ENCODE peak calls at places on chromosomes 4 and X, in seven cellular contexts. N is GM23338; S is GM13976; F is LoVo; V is stimulated activated CD8-positive, alpha-beta memory T cell treated with anti-CD3 and anti-CD28 coated beads, Interleukin-7, amount 100 ng/mL, for 24 hours; J is NCI-H510A treated with DMSO at 0.1 percent for 48 hours; U is left colon. C is an unnamed sample.

GRCh38 chr4:186812592-186812991 is 88.9 kb upstream of the FAT1 start:
- DNase-seq in F (no peak), U (no peak), S (no peak), J (no peak), N (no peak), V (no peak), C (no peak)

GRCh38 chr4:88881227-88881569 is 175.8 kb downstream of the FAM13A start:
- DNase-seq in U (no peak), J (no peak), S (no peak), F (no peak), V (no peak), N (no peak), C (no peak)

GRCh38 chr4:110165382-110166285 is 32.8 kb downstream of the ELOVL6 start:
- DNase-seq in V (peak), U (peak), S (no peak), J (peak), N (no peak), F (peak), C (peak)

GRCh38 chr4:35364321-35364870 is 879.9 kb downstream of the ARAP2 start:
- DNase-seq in S (no peak), N (no peak), F (no peak), J (no peak), V (no peak), U (no peak), C (no peak)

GRCh38 chr4:165864228-165864627 is 8.8 kb upstream of the TLL1 start:
- DNase-seq in V (no peak), U (no peak), F (no peak), N (no peak), J (no peak), S (no peak), C (no peak)

GRCh38 chr4:138835833-138836521 is 179.6 kb upstream of the NOCT start:
- DNase-seq in U (peak), V (no peak), S (no peak), N (no peak), J (no peak), F (peak), C (no peak)

GRCh38 chr4:8905773-8906667 is 34.4 kb upstream of the HMX1 start:
- DNase-seq in U (no peak), F (no peak), N (no peak), J (no peak), S (no peak), V (no peak), C (no peak)

GRCh38 chr4:154030747-154031146 is 241.9 kb upstream of the SFRP2 start:
- DNase-seq in F (no peak), S (no peak), N (no peak), U (no peak), V (no peak), J (no peak), C (no peak)

GRCh38 chr4:42568610-42569207 is 88.2 kb downstream of the ATP8A1 start:
- DNase-seq in N (peak), U (peak), V (peak), F (peak), J (peak), S (peak), C (peak)

GRCh38 chr4:55868691-55869090 is 15.2 kb downstream of the EXOC1 start:
- DNase-seq in U (no peak), F (no peak), V (no peak), N (no peak), J (no peak), S (no peak), C (no peak)

GRCh38 chrX:148700021-148700420 is 199.6 kb downstream of the AFF2 start:
- DNase-seq in V (no peak), F (no peak), S (no peak), U (no peak), J (no peak), N (no peak), C (no peak)

GRCh38 chr4:24473309-24473721 is 111.0 kb downstream of the DHX15 start:
- DNase-seq in U (peak), N (peak), J (peak), S (no peak), V (no peak), F (peak), C (peak)

GRCh38 chr4:138241281-138242075 is 671 bp downstream of the SLC7A11 start:
- DNase-seq in N (peak), V (no peak), F (peak), S (no peak), U (peak), J (peak), C (no peak)

GRCh38 chrX:124605518-124605917 is 259.2 kb downstream of the SH2D1A start:
- DNase-seq in J (no peak), V (no peak), U (no peak), F (no peak), N (no peak), S (no peak), C (no peak)

GRCh38 chr4:82721819-82722423 is 76.7 kb downstream of the SCD5 start:
- DNase-seq in J (peak), V (no peak), F (peak), N (no peak), U (peak), S (peak), C (peak)

GRCh38 chr4:163544407-163545038 is 50.0 kb downstream of the TMA16 start:
- DNase-seq in U (peak), F (peak), N (peak), J (peak), V (peak), S (peak), C (peak)

GRCh38 chrX:716136-716535 is 85.5 kb downstream of the SHOX start:
- DNase-seq in U (no peak), V (no peak), N (no peak), F (no peak), S (no peak), J (no peak), C (no peak)

GRCh38 chr4:82215800-82216199 is 158.0 kb downstream of the HNRNPD start:
- DNase-seq in J (no peak), U (no peak), V (no peak), S (no peak), N (no peak), F (no peak), C (no peak)

GRCh38 chrX:130895299-130895698 is 7.7 kb downstream of the ENOX2 start:
- DNase-seq in V (no peak), U (no peak), F (no peak), N (no peak), S (no peak), J (no peak), C (no peak)

GRCh38 chr4:87141428-87141827 is 79.0 kb downstream of the KLHL8 start:
- DNase-seq in J (no peak), U (peak), F (no peak), S (no peak), V (no peak), N (no peak), C (no peak)

GRCh38 chrX:143455045-143455444 is 62.2 kb downstream of the SPANXN3 start:
- DNase-seq in J (no peak), U (no peak), S (no peak), F (no peak), V (no peak), N (no peak), C (no peak)